ENCODE peak calls at places on chromosomes 16 and 17, in ten cellular contexts. S is naive thymus-derived CD8-positive, alpha-beta T cell; Y is GM04503; P is NCI-H69; G is HCEC 1CT; U is NCI-H2171 treated with DMSO at 0.1 percent for 48 hours; D is AG20443; R is AG10803; A is stimulated activated CD4-positive, alpha-beta T cell treated with anti-CD3 and anti-CD28 coated beads, Interleukin-2, amount 100 ng/mL, for 24 hours; V is NCI-H82. Q is an unnamed sample.

GRCh38 chr16:72878301-72879269 is 169.3 kb downstream of the ZFHX3 start:
- DNase-seq in U (no peak), V (no peak), Y (peak), A (no peak), D (peak), S (no peak), G (no peak), R (peak), P (no peak), Q (no peak)

GRCh38 chr17:45430738-45431530 is 1.7 kb downstream of the ARHGAP27 start:
- DNase-seq in G (no peak), D (peak), P (no peak), S (no peak), A (peak), R (no peak), V (no peak), Y (no peak), U (no peak), Q (no peak)

GRCh38 chr16:76668207-76668725 is 391.1 kb downstream of the CNTNAP4 start:
- DNase-seq in A (no peak), Y (no peak), R (no peak), U (no peak), V (peak), G (no peak), S (no peak), P (peak), D (no peak), Q (no peak)

GRCh38 chr17:80855968-80856862 is 135.4 kb upstream of the CHMP6 start:
- DNase-seq in Y (peak), S (no peak), D (peak), R (peak), A (peak), V (no peak), U (no peak), G (peak), P (no peak), Q (no peak)

GRCh38 chr16:4212934-4213296 is 29.0 kb downstream of the SRL start:
- DNase-seq in A (no peak), Y (no peak), D (peak), V (no peak), S (no peak), R (peak), G (peak), P (no peak), U (no peak), Q (no peak)

GRCh38 chr16:68332411-68333121 is 21.7 kb downstream of the PRMT7 start:
- DNase-seq in R (peak), D (no peak), V (no peak), S (no peak), U (no peak), P (no peak), A (no peak), Y (no peak), G (peak), Q (no peak)

GRCh38 chr17:50691550-50692447 is 15.9 kb downstream of the ANKRD40 start:
- DNase-seq in Y (no peak), S (no peak), D (no peak), V (no peak), G (no peak), A (no peak), R (no peak), U (peak), P (peak), Q (no peak)

GRCh38 chr16:25627641-25628040 is 64.1 kb upstream of the HS3ST4 start:
- DNase-seq in A (no peak), P (no peak), U (no peak), S (no peak), D (no peak), R (no peak), V (no peak), G (no peak), Y (no peak), Q (no peak)

GRCh38 chr17:4304417-4305027 is 40.7 kb upstream of the ANKFY1 start:
- DNase-seq in U (peak), R (peak), A (peak), V (peak), D (peak), G (peak), S (peak), Y (no peak), P (peak), Q (peak)

GRCh38 chr16:84086357-84086756 is 30.4 kb downstream of the MBTPS1 start:
- DNase-seq in G (no peak), D (no peak), Y (no peak), V (no peak), R (no peak), A (no peak), U (no peak), S (no peak), P (no peak), Q (no peak)

GRCh38 chr16:26672206-26672605 is 394.5 kb upstream of the C16orf82 start:
- DNase-seq in A (peak), Y (no peak), G (no peak), D (no peak), P (peak), S (no peak), U (no peak), R (no peak), V (no peak), Q (no peak)

GRCh38 chr17:74815671-74816370 is 39.7 kb upstream of the NAT9 start:
- DNase-seq in V (peak), Y (no peak), A (no peak), R (no peak), G (no peak), S (no peak), P (peak), U (no peak), D (no peak), Q (no peak)

GRCh38 chr16:26667271-26667703 is 399.4 kb upstream of the C16orf82 start:
- DNase-seq in S (no peak), R (no peak), D (no peak), G (no peak), P (peak), A (no peak), V (no peak), U (no peak), Y (no peak), Q (no peak)

GRCh38 chr16:4290236-4290830 is 17.5 kb upstream of the TFAP4 start:
- DNase-seq in P (no peak), V (no peak), G (peak), U (no peak), D (peak), R (peak), Y (peak), A (no peak), S (no peak), Q (no peak)

GRCh38 chr17:77709594-77709993 is 248.9 kb upstream of the TNRC6C start:
- DNase-seq in P (no peak), G (no peak), D (no peak), A (peak), V (no peak), U (no peak), S (no peak), R (no peak), Y (no peak), Q (no peak)

GRCh38 chr16:89153848-89154271 is 17.7 kb upstream of the CDH15 start:
- DNase-seq in A (no peak), D (no peak), P (no peak), G (no peak), U (no peak), V (no peak), Y (no peak), S (no peak), R (no peak), Q (no peak)

GRCh38 chr16:35188288-35189155 is 1729.1 kb downstream of the TP53TG3F start:
- DNase-seq in S (no peak), R (no peak), A (no peak), U (no peak), D (no peak), V (peak), G (no peak), Y (no peak), P (no peak), Q (no peak)

GRCh38 chr16:24309222-24309905 is 53.2 kb downstream of the CACNG3 start:
- DNase-seq in G (peak), D (no peak), P (peak), V (no peak), R (peak), S (no peak), A (peak), Y (no peak), U (no peak), Q (no peak)

GRCh38 chr17:7897773-7898172 is 9.2 kb downstream of the CHD3 start:
- DNase-seq in S (no peak), V (no peak), R (peak), G (peak), U (peak), P (no peak), A (no peak), D (peak), Y (no peak), Q (no peak)

GRCh38 chr17:33696102-33696501 is 403.0 kb upstream of the ASIC2 start:
- DNase-seq in U (no peak), Y (no peak), A (no peak), R (no peak), D (no peak), P (peak), V (no peak), G (no peak), S (no peak), Q (no peak)

GRCh38 chr16:68082596-68083238 is 2.5 kb upstream of the NFATC3 start:
- DNase-seq in Y (no peak), V (no peak), D (no peak), A (no peak), G (no peak), U (no peak), P (no peak), R (no peak), S (no peak), Q (no peak)

GRCh38 chr16:87713469-87714229 is 52.1 kb downstream of the KLHDC4 start:
- DNase-seq in A (peak), Y (no peak), V (no peak), U (no peak), D (no peak), R (no peak), P (no peak), S (no peak), G (no peak), Q (no peak)

GRCh38 chr16:86836503-86837125 is 258.3 kb downstream of the FOXL1 start:
- DNase-seq in G (peak), D (peak), Y (peak), A (no peak), U (no peak), S (no peak), V (no peak), P (no peak), R (peak), Q (no peak)